ENCODE peak calls at places on chromosomes 5 and 9, in five cellular contexts. I, W, Q, J and D are unnamed samples.

GRCh38 chr9:136326061-136326776 is 1.1 kb upstream of the GPSM1 start:
- DNase-seq in W (peak), J (peak), I (no peak), Q (peak), D (no peak)

GRCh38 chr5:111453290-111453689 is 59.0 kb downstream of the STARD4 start:
- DNase-seq in J (no peak), I (no peak), W (peak), Q (peak), D (no peak)

GRCh38 chr5:129115680-129116079 is 21.1 kb downstream of the ISOC1 start:
- DNase-seq in Q (no peak), W (no peak), J (no peak), I (no peak), D (no peak)

GRCh38 chr9:82397534-82397933 is 409.0 kb downstream of the SPATA31D1 start:
- DNase-seq in Q (no peak), W (no peak), I (no peak), J (no peak), D (no peak)

GRCh38 chr5:38697013-38697412 is 140.6 kb upstream of the LIFR start:
- DNase-seq in Q (no peak), W (no peak), J (no peak), I (peak), D (peak)

GRCh38 chr5:68962632-68963484 is 131.0 kb upstream of the SLC30A5 start:
- DNase-seq in I (peak), Q (peak), J (peak), W (peak), D (peak)

GRCh38 chr5:40486437-40487270 is 193.1 kb upstream of the PTGER4 start:
- DNase-seq in W (no peak), Q (peak), I (no peak), J (no peak), D (peak)

GRCh38 chr5:72292411-72292810 is 27.6 kb downstream of the MRPS27 start:
- DNase-seq in J (no peak), I (no peak), Q (no peak), W (no peak), D (peak)

GRCh38 chr5:2263763-2264162 is 381.0 kb upstream of the IRX4 start:
- DNase-seq in Q (no peak), J (no peak), W (no peak), I (no peak), D (no peak)

GRCh38 chr5:77397686-77398300 is 94.3 kb downstream of the WDR41 start:
- DNase-seq in I (no peak), W (no peak), J (no peak), Q (no peak), D (no peak)

GRCh38 chr9:5278486-5278885 is 26.0 kb downstream of the RLN2 start:
- DNase-seq in I (no peak), Q (no peak), J (no peak), W (no peak), D (no peak)

GRCh38 chr5:372556-372910 is 51.0 kb downstream of the AHRR start:
- DNase-seq in W (no peak), J (peak), Q (no peak), I (no peak), D (no peak)

GRCh38 chr5:55406292-55406691 is 98.5 kb downstream of the MTREX start:
- DNase-seq in Q (no peak), J (no peak), W (no peak), I (no peak), D (no peak)

GRCh38 chr9:91843093-91843492 is 106.9 kb downstream of the ROR2 start:
- DNase-seq in I (no peak), J (no peak), Q (no peak), W (no peak), D (no peak)

DNA sequence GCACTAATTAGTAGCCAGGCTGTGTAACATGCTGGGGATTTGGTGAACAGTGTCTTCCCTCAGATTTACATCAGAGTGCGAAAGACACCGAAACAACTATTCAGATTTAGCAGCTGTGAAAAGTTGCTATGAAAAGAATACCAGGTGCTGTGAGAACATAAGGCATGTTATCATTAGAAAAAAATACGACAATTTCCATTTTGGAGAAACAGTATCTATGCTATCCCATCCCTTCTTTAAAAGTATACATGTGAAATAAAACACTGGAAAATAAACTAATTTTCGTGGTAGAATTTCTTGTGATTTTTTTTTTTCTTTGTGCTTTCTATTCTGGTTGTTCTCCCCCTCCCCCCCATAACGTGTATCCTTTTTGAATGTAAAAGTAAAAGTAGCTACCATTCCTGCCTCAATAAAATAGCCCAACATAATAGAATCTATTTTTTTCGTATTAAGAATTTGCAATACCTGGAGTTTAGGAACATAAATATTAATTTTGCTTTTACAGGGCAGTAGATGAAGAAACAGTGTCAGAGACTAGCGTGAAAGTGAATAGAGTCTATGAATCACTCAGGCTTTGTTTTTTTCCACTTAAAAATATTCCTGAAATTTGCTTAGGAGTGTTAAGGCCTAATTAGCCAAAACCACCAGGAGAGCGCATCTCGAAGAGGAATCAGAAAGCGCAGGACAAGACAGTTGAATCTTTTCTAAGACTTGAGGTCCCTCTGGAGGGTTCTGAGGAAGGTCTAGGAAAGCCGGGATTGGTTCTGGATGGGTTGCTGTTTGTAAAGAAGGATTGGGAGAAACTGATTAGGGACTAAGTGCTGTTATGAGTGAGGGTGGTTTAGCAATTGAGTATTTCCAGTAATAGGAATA is 813 bp upstream of the SLU7 start:
- DNase-seq in I (no peak), J (no peak), Q (no peak), W (no peak), D (no peak)
- H3K4ac ChIP-seq in I (no peak), J (no peak), Q (peak), W (peak), D (no peak)

DNA sequence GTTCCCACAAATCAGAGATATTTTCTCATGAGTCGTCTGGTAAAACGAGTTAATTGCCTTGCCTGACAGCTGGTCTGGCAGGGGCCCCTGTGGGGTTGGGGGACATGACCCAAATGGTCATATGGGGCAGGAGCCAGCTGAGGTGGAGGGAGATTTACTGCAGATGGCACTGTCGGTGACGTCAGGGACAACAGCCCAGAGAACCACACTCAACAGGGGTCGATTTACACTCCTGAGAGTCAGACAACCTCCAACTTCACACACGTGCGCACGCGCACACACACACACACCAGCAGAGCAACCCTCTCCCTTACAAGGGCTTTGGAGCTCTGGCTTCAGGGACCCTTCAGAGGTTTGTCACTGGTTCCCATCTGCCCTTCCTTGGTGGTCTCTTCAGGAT is 23.4 kb upstream of the GABRP start:
- DNase-seq in Q (no peak), I (no peak), W (no peak), J (no peak), D (no peak)
- H2BK120ac ChIP-seq in Q (no peak), I (no peak), W (no peak), J (no peak), D (peak)

DNA sequence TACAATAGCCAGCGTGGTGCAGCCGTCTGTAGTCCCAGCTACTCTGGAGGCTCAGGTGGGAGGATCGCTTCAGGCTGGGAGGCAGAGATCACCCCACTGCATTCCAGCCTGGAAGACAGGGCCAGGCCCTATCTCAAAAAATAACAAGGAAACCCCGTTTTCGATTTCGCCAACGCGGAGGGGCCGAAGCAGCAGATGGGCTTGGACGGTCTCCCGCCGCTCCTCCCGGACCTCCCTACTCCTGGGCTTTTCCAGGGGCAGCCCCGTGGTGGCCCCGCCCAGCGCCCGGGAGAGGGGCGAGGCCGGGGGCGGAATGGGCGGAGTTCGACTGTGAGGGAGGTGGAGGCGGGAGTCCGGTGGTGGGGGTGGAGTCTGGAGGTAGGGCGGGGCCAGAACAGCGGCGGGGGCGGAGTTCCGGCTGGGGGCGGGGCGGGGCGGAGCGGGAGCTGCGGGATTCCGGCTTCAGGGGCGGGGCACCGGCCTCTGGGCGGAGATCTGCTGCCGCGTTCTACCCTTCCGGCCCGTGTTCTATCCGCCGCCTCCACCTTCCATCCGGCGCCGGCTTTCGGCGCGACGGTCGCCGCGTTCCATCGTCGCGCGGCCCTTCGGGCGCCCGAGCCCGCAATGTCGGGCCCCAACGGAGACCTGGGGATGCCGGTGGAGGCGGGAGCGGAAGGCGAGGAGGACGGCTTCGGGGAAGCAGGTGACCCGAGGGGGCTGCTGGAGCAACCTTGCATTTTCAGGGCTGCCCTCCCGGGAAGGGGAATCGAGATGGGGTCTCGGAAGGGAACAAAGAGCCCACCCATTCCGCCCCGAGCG is at the start of gene BBLN:
- DNase-seq in J (peak), W (peak), Q (peak), I (peak), D (peak)
- H3K14ac ChIP-seq in J (peak), W (peak), Q (peak), I (peak), D (peak)

GRCh38 chr9:117178596-117179111 is 236.2 kb downstream of the ASTN2 start:
- DNase-seq in J (no peak), I (no peak), W (no peak), Q (peak), D (no peak)
- H3K4ac ChIP-seq in J (no peak), I (no peak), W (no peak), Q (no peak), D (no peak)

GRCh38 chr5:112718344-112718743 is 19.3 kb upstream of the APC start:
- DNase-seq in W (no peak), J (no peak), I (peak), Q (no peak), D (no peak)
- H2BK120ac ChIP-seq in W (no peak), J (no peak), I (no peak), Q (no peak), D (no peak)

GRCh38 chr9:137618105-137619067 is at the start of gene EHMT1:
- DNase-seq in J (peak), W (peak), I (peak), Q (peak), D (peak)
- H3K14ac ChIP-seq in J (peak), W (peak), I (peak), Q (peak), D (peak)

GRCh38 chr5:175290379-175290778 is 153.6 kb downstream of the DRD1 start:
- DNase-seq in Q (no peak), W (no peak), J (no peak), I (no peak), D (peak)

GRCh38 chr5:175288048-175288621 is 155.8 kb downstream of the DRD1 start:
- DNase-seq in I (no peak), J (no peak), W (no peak), Q (peak), D (peak)

GRCh38 chr5:175285263-175285662 is 158.7 kb downstream of the DRD1 start:
- DNase-seq in J (no peak), W (no peak), I (no peak), Q (peak), D (peak)

GRCh38 chr5:175284806-175285205 is 159.2 kb downstream of the DRD1 start:
- DNase-seq in I (no peak), J (no peak), Q (no peak), W (no peak), D (peak)

GRCh38 chr5:175286981-175287380 is 157.0 kb downstream of the DRD1 start:
- DNase-seq in Q (no peak), W (no peak), I (no peak), J (no peak), D (peak)
- H3K4ac ChIP-seq in Q (no peak), W (no peak), I (no peak), J (no peak), D (peak)

GRCh38 chr5:150130493-150130922 is 25.1 kb downstream of the PDGFRB start:
- DNase-seq in I (no peak), J (peak), W (no peak), Q (no peak), D (no peak)
- H2BK120ac ChIP-seq in I (no peak), J (no peak), W (no peak), Q (peak), D (no peak)

DNA sequence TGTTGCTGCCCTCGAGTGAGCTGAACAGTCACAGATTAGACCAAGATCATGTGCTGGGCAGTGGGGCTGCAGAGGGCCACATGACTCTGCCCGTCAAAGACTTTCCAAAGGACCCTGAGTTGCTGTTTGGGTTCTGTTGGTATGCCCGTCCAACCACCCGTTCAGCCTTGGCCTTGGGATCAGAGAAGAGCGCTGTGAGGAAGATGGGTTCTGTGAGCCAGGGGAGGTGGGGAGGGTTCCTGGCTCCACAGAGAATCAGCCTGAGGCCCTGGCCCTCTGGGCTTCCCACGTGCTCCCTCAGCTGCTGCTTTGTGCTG is 72.6 kb downstream of the RGS3 start:
- DNase-seq in J (no peak), I (no peak), W (no peak), Q (no peak), D (no peak)
- H3K14ac ChIP-seq in J (no peak), I (no peak), W (no peak), Q (no peak), D (peak)

DNA sequence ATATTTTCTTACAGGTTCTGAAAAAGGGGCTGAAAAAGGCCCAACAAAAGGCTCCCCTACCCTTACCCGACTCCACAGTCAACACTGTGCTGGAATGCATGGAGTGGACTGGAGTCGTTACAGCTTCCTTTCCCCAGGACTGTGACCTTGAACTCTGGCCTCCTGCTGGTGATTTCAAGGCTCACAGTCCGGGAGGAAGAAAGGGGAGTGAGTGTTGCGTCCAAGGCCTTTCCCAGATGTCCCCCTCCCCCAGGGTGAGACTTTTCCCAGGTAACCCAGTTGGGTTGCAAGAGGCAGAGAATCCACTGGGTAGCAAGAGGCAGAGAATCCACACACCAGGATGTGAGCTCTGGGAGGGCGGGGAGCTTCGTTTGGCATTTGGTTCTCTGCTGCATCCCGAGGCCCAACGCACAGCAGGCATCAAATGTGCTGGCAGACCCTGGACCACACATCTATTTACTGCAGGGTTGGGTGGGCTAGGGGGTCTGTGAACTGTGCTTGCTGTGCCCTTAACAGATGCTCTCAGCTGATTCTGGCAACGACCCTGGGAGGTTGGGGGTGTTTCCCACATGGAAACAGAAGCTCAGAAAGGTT is 37.5 kb downstream of the FABP6 start:
- DNase-seq in W (no peak), J (peak), I (no peak), Q (no peak), D (no peak)
- H3K4ac ChIP-seq in W (no peak), J (no peak), I (no peak), Q (no peak), D (no peak)